ENCODE peak calls at places on chromosome 19, in nine cellular contexts. G is stomach; X is CD8-positive, alpha-beta memory T cell; D is upper lobe of right lung; O is thoracic aorta; T is GM23338; K is CD8-positive, alpha-beta T cell; V is aorta; A is osteoblast. C is an unnamed sample.

GRCh38 chr19:49301165-49301865 is 23.7 kb downstream of the SLC6A16 start:
- DNase-seq in T (peak), K (peak), G (peak), O (peak), X (peak), V (peak), D (peak), A (peak), C (peak)

GRCh38 chr19:4988770-4989251 is 19.9 kb downstream of the KDM4B start:
- DNase-seq in T (no peak), A (peak), G (no peak), X (no peak), O (peak), V (peak), D (no peak), K (no peak), C (peak)

GRCh38 chr19:49567722-49568454 is 12.5 kb downstream of the NOSIP start:
- DNase-seq in X (peak), T (no peak), G (no peak), V (no peak), K (peak), A (peak), O (no peak), D (no peak), C (no peak)

GRCh38 chr19:27762933-27763332 is 1450.0 kb downstream of the UQCRFS1 start:
- DNase-seq in T (no peak), A (no peak), K (no peak), G (no peak), O (no peak), X (no peak), D (no peak), V (no peak), C (no peak)

GRCh38 chr19:18657590-18658365 is 20.9 kb downstream of the KLHL26 start:
- DNase-seq in T (peak), A (peak), D (no peak), V (peak), O (peak), X (no peak), K (no peak), G (no peak), C (peak)

GRCh38 chr19:41927810-41928192 is 448 bp downstream of the ERFL start:
- DNase-seq in X (no peak), O (no peak), T (peak), G (no peak), A (no peak), D (no peak), V (no peak), K (peak), C (no peak)

GRCh38 chr19:48461982-48462655 is 6.7 kb downstream of the KCNJ14 start:
- DNase-seq in A (peak), X (no peak), V (no peak), O (no peak), T (peak), G (no peak), K (no peak), D (peak), C (no peak)

GRCh38 chr19:49672131-49672919 is 4.7 kb upstream of the PRMT1 start:
- DNase-seq in T (peak), D (peak), O (no peak), A (peak), X (peak), V (peak), G (peak), K (peak), C (peak)

GRCh38 chr19:28670894-28671293 is 542.1 kb downstream of the UQCRFS1 start:
- DNase-seq in T (no peak), G (no peak), V (no peak), K (no peak), X (no peak), O (no peak), A (no peak), D (no peak), C (no peak)

GRCh38 chr19:51547397-51548212 is 16.1 kb upstream of the SIGLEC6 start:
- DNase-seq in A (peak), G (no peak), X (no peak), V (no peak), K (no peak), T (no peak), D (no peak), O (no peak), C (no peak)

GRCh38 chr19:343941-344624 is 513 bp downstream of the MIER2 start:
- DNase-seq in T (peak), D (no peak), O (no peak), G (no peak), X (no peak), V (peak), K (no peak), A (peak), C (no peak)

GRCh38 chr19:17327654-17328516 is 6.8 kb downstream of the ANO8 start:
- DNase-seq in D (peak), G (peak), O (no peak), V (no peak), T (peak), X (peak), A (peak), K (peak), C (no peak)

GRCh38 chr19:41933131-41933458 is 4.8 kb upstream of the ERFL start:
- DNase-seq in K (no peak), A (peak), G (no peak), X (no peak), V (no peak), D (no peak), T (no peak), O (no peak), C (no peak)

GRCh38 chr19:33734913-33735312 is 61.8 kb upstream of the KCTD15 start:
- DNase-seq in T (no peak), K (no peak), A (no peak), G (no peak), X (no peak), O (no peak), V (no peak), D (peak), C (no peak)

GRCh38 chr19:58088521-58089052 is 9.4 kb downstream of the ZSCAN18 start:
- DNase-seq in K (no peak), G (no peak), T (no peak), O (no peak), V (no peak), A (peak), D (peak), X (no peak), C (no peak)

GRCh38 chr19:39170398-39171231 is 26.1 kb upstream of the NCCRP1 start:
- DNase-seq in T (no peak), G (no peak), K (no peak), X (no peak), O (no peak), V (no peak), A (peak), D (no peak), C (no peak)

GRCh38 chr19:10419646-10420443 is 493 bp upstream of the PDE4A start:
- DNase-seq in O (no peak), V (no peak), K (peak), A (peak), T (peak), D (no peak), G (no peak), X (no peak), C (peak)

GRCh38 chr19:18282021-18282787 is 782 bp upstream of the JUND start:
- DNase-seq in V (peak), G (no peak), T (no peak), X (no peak), O (peak), A (no peak), D (peak), K (no peak), C (peak)

GRCh38 chr19:11856568-11857264 is 8.2 kb downstream of the ZNF439 start:
- DNase-seq in X (no peak), A (no peak), V (no peak), T (no peak), O (no peak), D (peak), G (no peak), K (no peak), C (no peak)

GRCh38 chr19:45404557-45405434 is at the start of gene PPP1R13L:
- DNase-seq in D (peak), V (peak), K (peak), G (peak), T (peak), A (peak), O (peak), X (no peak), C (peak)

GRCh38 chr19:38666662-38667448 is 19.4 kb downstream of the ACTN4 start:
- DNase-seq in O (no peak), K (peak), X (no peak), A (peak), G (no peak), T (no peak), V (peak), D (no peak), C (peak)

GRCh38 chr19:6047741-6048231 is 62.5 kb downstream of the RFX2 start:
- DNase-seq in O (no peak), D (no peak), K (no peak), X (no peak), V (peak), G (no peak), A (peak), T (peak), C (peak)

GRCh38 chr19:47445527-47445926 is 26.2 kb downstream of the SLC8A2 start:
- DNase-seq in T (no peak), K (no peak), V (no peak), D (no peak), X (no peak), G (no peak), O (no peak), A (no peak), C (no peak)

GRCh38 chr19:36245210-36246005 is 30.5 kb downstream of the ZNF146 start:
- DNase-seq in D (no peak), O (no peak), V (no peak), A (peak), T (peak), G (no peak), X (no peak), K (no peak), C (no peak)

GRCh38 chr19:49895566-49896297 is 955 bp downstream of the IL4I1 start:
- DNase-seq in T (no peak), G (no peak), X (no peak), K (no peak), A (peak), O (no peak), D (no peak), V (no peak), C (no peak)

GRCh38 chr19:45597425-45598111 is 4.4 kb downstream of the GPR4 start:
- DNase-seq in K (no peak), A (peak), X (no peak), T (peak), V (no peak), D (no peak), O (no peak), G (no peak), C (no peak)

GRCh38 chr19:9528757-9529336 is 9.6 kb downstream of the ZNF426 start:
- DNase-seq in A (no peak), G (no peak), K (no peak), X (no peak), T (peak), O (no peak), V (no peak), D (no peak), C (peak)

GRCh38 chr19:48192750-48193149 is 22.3 kb downstream of the ZSWIM9 start:
- DNase-seq in T (no peak), V (no peak), D (no peak), O (no peak), G (no peak), A (no peak), K (no peak), X (no peak), C (no peak)

GRCh38 chr19:44725251-44725650 is 23.3 kb upstream of the BCL3 start:
- DNase-seq in D (peak), K (no peak), G (peak), V (no peak), T (peak), A (peak), O (no peak), X (no peak), C (no peak)

GRCh38 chr19:41696402-41697197 is 8.5 kb upstream of the CEACAM7 start:
- DNase-seq in A (no peak), O (no peak), T (peak), V (no peak), K (no peak), X (no peak), D (peak), G (peak), C (peak)

GRCh38 chr19:40607898-40608621 is 6.9 kb downstream of the LTBP4 start:
- DNase-seq in D (no peak), K (no peak), G (no peak), T (no peak), X (no peak), A (peak), V (no peak), O (no peak), C (no peak)

GRCh38 chr19:10730932-10731331 is 13.1 kb downstream of the DNM2 start:
- DNase-seq in T (no peak), D (no peak), G (peak), V (no peak), O (no peak), A (no peak), K (no peak), X (no peak), C (no peak)

GRCh38 chr19:17957149-17957849 is 9.6 kb upstream of the KCNN1 start:
- DNase-seq in V (no peak), G (no peak), O (no peak), A (peak), X (no peak), T (no peak), K (no peak), D (no peak), C (no peak)

GRCh38 chr19:16382775-16383543 is 58.3 kb downstream of the KLF2 start:
- DNase-seq in V (peak), G (peak), X (peak), A (peak), T (peak), O (peak), K (peak), D (peak), C (peak)

DNA sequence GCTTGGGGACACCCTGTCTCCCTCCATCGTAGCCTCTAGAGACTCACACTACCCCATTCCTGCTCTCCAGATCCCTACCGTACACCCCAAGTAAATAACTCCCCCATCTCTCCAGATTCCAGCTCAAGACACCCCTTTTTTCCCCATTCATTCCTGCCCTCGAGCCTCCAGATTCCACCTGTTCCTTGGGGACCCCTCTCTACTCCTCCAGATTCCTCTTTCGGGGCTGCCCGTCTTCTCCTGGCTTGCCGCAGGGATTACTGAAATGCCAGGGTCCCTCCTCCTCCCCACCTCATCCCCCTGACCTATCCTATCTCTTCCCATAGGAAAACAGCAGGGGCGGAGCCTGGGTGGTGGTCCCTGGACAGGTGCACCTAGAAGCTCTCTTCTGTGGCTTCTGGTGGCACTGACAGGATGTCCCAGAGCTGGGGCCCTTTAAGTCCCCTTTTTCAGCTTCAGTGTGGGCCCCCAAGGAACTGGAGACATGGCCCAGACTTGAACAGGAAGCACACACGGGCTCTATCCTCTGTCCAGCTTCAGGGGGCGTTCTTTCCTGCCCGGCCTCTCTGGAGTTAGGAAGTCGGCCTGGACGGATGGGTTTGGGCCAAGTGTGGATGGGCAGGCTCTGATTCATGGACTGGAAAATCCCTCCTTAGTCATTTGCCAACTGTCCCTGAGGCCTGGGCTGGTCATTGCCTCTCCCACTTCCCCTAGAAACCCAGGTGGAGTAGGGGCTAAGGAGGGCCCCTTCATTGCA is 1.2 kb downstream of the ZSWIM4 start:
- DNase-seq in O (peak), A (peak), X (no peak), K (no peak), T (peak), G (peak), D (peak), V (peak), C (peak)
- H3K27ac ChIP-seq in O (peak), A (peak), X (no peak), K (no peak), T (peak), G (peak), D (peak), V (peak), C (peak)

DNA sequence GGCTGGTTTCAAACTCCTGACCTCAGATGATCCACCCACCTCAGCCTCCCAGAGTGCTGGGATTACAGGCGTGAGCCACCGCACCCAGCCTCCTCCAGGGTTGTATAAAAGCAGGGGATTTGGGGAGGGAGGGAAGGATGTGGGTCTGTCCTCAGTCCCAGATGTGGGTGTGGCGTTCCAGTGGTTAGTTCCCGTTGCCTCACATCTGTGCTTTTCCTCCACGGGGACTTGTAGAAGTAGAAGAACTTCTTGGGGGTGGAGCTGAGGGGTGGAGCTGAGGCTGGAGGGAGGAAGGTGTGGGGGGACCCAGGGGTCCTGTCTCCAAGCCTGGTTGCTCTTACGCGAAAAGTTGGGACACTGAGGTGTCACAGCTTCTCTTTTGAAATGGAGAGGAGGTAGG is 514 bp upstream of the MCEMP1 start:
- DNase-seq in A (peak), X (no peak), V (no peak), O (no peak), T (no peak), K (no peak), D (peak), G (no peak), C (no peak)
- H3K4me3 ChIP-seq in A (no peak), X (no peak), V (no peak), O (no peak), T (no peak), K (no peak), D (peak), G (peak), C (no peak)

GRCh38 chr19:34991542-34992333 is 8.4 kb upstream of the GRAMD1A start:
- DNase-seq in G (no peak), K (no peak), V (no peak), O (no peak), D (no peak), X (no peak), A (no peak), T (no peak), C (no peak)

GRCh38 chr19:34995551-34995950 is 4.6 kb upstream of the GRAMD1A start:
- DNase-seq in A (no peak), K (no peak), V (no peak), X (no peak), D (no peak), T (no peak), G (no peak), O (no peak), C (no peak)

GRCh38 chr19:34994643-34995471 is 5.3 kb upstream of the GRAMD1A start:
- DNase-seq in D (peak), X (no peak), T (no peak), O (no peak), V (peak), K (no peak), G (peak), A (peak), C (no peak)

GRCh38 chr19:34996978-34997640 is 3.0 kb upstream of the GRAMD1A start:
- DNase-seq in T (no peak), V (no peak), D (no peak), G (no peak), A (no peak), K (peak), X (peak), O (no peak), C (no peak)

DNA sequence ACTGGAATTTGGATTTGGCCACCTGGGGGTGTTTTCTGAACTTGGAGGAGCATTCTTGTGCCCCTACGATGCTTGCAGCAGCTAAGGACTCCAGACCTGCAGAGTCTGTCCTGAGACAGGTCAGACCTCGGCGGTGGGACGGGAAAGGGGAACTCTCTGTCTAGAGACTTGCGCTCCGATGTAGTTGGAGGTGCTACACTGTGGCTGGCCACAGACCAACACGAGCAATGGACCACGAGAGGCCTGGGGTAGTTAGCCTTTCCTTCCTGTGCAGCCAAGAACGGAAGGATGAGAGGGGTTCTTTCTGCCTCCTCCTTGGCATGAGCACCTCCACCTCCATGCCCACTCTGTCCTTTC is 5.9 kb upstream of the GRAMD1A start:
- DNase-seq in O (no peak), T (no peak), A (no peak), D (no peak), K (no peak), X (no peak), V (no peak), G (no peak), C (no peak)
- H3K27ac ChIP-seq in O (peak), T (no peak), A (no peak), D (peak), K (no peak), X (no peak), V (no peak), G (peak), C (no peak)

DNA sequence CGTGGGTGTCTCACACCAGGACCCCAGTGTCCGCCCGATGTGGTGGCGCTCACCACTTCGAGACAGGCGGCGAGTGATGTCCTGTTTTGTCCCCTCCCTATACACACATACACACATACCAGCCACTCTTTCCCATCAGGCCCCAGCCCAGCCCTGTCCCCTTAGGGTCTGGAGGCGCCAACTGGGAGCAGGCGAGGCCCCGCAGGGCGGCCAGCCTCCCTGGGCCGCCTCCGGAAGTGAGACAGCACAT is 38.1 kb upstream of the NANOS3 start:
- DNase-seq in V (no peak), T (no peak), K (no peak), O (peak), G (no peak), A (no peak), X (peak), D (no peak), C (peak)
- H3K4me3 ChIP-seq in V (no peak), T (no peak), K (peak), O (peak), G (peak), A (peak), X (peak), D (peak), C (peak)

DNA sequence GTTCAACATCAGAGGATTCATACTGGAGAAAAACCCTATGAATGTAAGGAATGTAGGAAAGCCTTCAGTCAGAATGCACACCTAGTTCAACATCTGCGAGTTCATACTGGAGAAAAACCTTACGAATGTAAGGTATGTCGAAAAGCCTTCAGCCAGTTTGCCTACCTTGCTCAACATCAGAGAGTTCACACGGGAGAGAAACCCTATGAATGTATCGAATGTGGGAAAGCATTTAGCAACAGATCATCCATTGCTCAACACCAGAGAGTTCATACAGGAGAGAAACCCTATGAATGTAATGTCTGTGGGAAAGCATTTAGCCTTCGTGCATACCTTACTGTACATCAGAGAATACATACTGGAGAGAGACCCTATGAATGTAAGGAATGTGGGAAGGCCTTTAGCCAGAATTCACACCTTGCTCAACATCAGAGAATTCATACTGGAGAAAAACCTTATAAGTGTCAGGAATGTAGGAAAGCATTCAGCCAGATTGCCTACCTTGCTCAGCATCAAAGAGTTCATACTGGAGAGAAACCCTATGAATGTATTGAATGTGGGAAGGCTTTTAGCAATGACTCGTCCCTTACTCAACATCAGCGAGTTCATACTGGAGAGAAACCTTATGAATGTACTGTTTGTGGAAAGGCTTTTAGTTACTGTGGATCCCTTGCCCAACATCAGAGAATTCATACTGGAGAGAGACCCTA is 15.4 kb downstream of the ZNF570 start:
- DNase-seq in V (no peak), D (no peak), X (no peak), G (no peak), A (no peak), O (no peak), T (no peak), K (no peak), C (peak)
- H3K27ac ChIP-seq in V (no peak), D (no peak), X (no peak), G (no peak), A (no peak), O (no peak), T (no peak), K (no peak), C (no peak)